ENCODE peak calls at places on chromosomes 13 and 19, in ten cellular contexts. One of them, this sample, is unnamed.

GRCh38 chr19:35042056-35042730 is 672 bp downstream of the HPN start:
- DNase-seq in AG09309: no peak
- DNase-seq in Caco-2: peak; percentile 59
- DNase-seq in progenitor cell of endocrine pancreas: no peak
- DNase-seq in cardiac muscle cell: no peak
- DNase-seq in activated B cell treated with CpG ODN at 0.5 μM for 24 hours: no peak
- DNase-seq in tibial nerve: no peak
- DNase-seq in brain microvascular endothelial cell: no peak
- DNase-seq in uterus: no peak
- DNase-seq in cardiac fibroblast: no peak
- DNase-seq in this sample: no peak

GRCh38 chr19:1189419-1189818 is 15.4 kb upstream of the SBNO2 start:
- DNase-seq in AG09309: no peak
- DNase-seq in Caco-2: no peak
- DNase-seq in progenitor cell of endocrine pancreas: no peak
- DNase-seq in cardiac muscle cell: no peak
- DNase-seq in activated B cell treated with CpG ODN at 0.5 μM for 24 hours: no peak
- DNase-seq in tibial nerve: no peak
- DNase-seq in brain microvascular endothelial cell: no peak
- DNase-seq in uterus: no peak
- DNase-seq in cardiac fibroblast: no peak
- DNase-seq in this sample: no peak

GRCh38 chr13:99859178-99860177 is 112.1 kb downstream of the ZIC5 start:
- DNase-seq in AG09309: no peak
- DNase-seq in Caco-2: no peak
- DNase-seq in progenitor cell of endocrine pancreas: no peak
- DNase-seq in cardiac muscle cell: no peak
- DNase-seq in activated B cell treated with CpG ODN at 0.5 μM for 24 hours: no peak
- DNase-seq in tibial nerve: no peak
- DNase-seq in brain microvascular endothelial cell: no peak
- DNase-seq in uterus: no peak
- DNase-seq in cardiac fibroblast: no peak
- DNase-seq in this sample: no peak

GRCh38 chr13:101323601-101324000 is 92.7 kb downstream of the NALCN start:
- DNase-seq in AG09309: no peak
- DNase-seq in Caco-2: no peak
- DNase-seq in progenitor cell of endocrine pancreas: no peak
- DNase-seq in cardiac muscle cell: no peak
- DNase-seq in activated B cell treated with CpG ODN at 0.5 μM for 24 hours: no peak
- DNase-seq in tibial nerve: no peak
- DNase-seq in brain microvascular endothelial cell: no peak
- DNase-seq in uterus: no peak
- DNase-seq in cardiac fibroblast: no peak
- DNase-seq in this sample: no peak

GRCh38 chr13:21022056-21022693 is 39.2 kb downstream of the LATS2 start:
- DNase-seq in AG09309: no peak
- DNase-seq in Caco-2: no peak
- DNase-seq in progenitor cell of endocrine pancreas: no peak
- DNase-seq in cardiac muscle cell: no peak
- DNase-seq in activated B cell treated with CpG ODN at 0.5 μM for 24 hours: no peak
- DNase-seq in tibial nerve: no peak
- DNase-seq in brain microvascular endothelial cell: no peak
- DNase-seq in uterus: no peak
- DNase-seq in cardiac fibroblast: no peak
- DNase-seq in this sample: no peak

GRCh38 chr13:66111628-66112027 is 1118.5 kb downstream of the PCDH9 start:
- DNase-seq in AG09309: no peak
- DNase-seq in Caco-2: no peak
- DNase-seq in progenitor cell of endocrine pancreas: no peak
- DNase-seq in cardiac muscle cell: no peak
- DNase-seq in activated B cell treated with CpG ODN at 0.5 μM for 24 hours: no peak
- DNase-seq in tibial nerve: no peak
- DNase-seq in brain microvascular endothelial cell: no peak
- DNase-seq in uterus: no peak
- DNase-seq in cardiac fibroblast: no peak
- DNase-seq in this sample: no peak

GRCh38 chr19:6654347-6655310 is 15.3 kb downstream of the TNFSF14 start:
- DNase-seq in AG09309: no peak
- DNase-seq in Caco-2: no peak
- DNase-seq in progenitor cell of endocrine pancreas: no peak
- DNase-seq in cardiac muscle cell: no peak
- DNase-seq in activated B cell treated with CpG ODN at 0.5 μM for 24 hours: no peak
- DNase-seq in tibial nerve: no peak
- DNase-seq in brain microvascular endothelial cell: no peak
- DNase-seq in uterus: no peak
- DNase-seq in cardiac fibroblast: no peak
- DNase-seq in this sample: no peak

GRCh38 chr19:51094696-51095279 is 12.1 kb upstream of the KLK14 start:
- DNase-seq in AG09309: no peak
- DNase-seq in Caco-2: no peak
- DNase-seq in progenitor cell of endocrine pancreas: peak; percentile 51
- DNase-seq in cardiac muscle cell: peak; percentile 68
- DNase-seq in activated B cell treated with CpG ODN at 0.5 μM for 24 hours: no peak
- DNase-seq in tibial nerve: no peak
- DNase-seq in brain microvascular endothelial cell: no peak
- DNase-seq in uterus: no peak
- DNase-seq in cardiac fibroblast: peak; percentile 14
- DNase-seq in this sample: no peak

GRCh38 chr19:10915511-10916091 is 12.8 kb downstream of the YIPF2 start:
- DNase-seq in AG09309: peak; percentile 63
- DNase-seq in Caco-2: no peak
- DNase-seq in progenitor cell of endocrine pancreas: no peak
- DNase-seq in cardiac muscle cell: no peak
- DNase-seq in activated B cell treated with CpG ODN at 0.5 μM for 24 hours: no peak
- DNase-seq in tibial nerve: peak; percentile 57
- DNase-seq in brain microvascular endothelial cell: peak; percentile 32
- DNase-seq in uterus: no peak
- DNase-seq in cardiac fibroblast: peak; percentile 87
- DNase-seq in this sample: peak; percentile 85

GRCh38 chr13:45989607-45990006 is 62.9 kb downstream of the ZC3H13 start:
- DNase-seq in AG09309: peak; percentile 42
- DNase-seq in Caco-2: no peak
- DNase-seq in progenitor cell of endocrine pancreas: no peak
- DNase-seq in cardiac muscle cell: no peak
- DNase-seq in activated B cell treated with CpG ODN at 0.5 μM for 24 hours: no peak
- DNase-seq in tibial nerve: no peak
- DNase-seq in brain microvascular endothelial cell: peak; percentile 0
- DNase-seq in uterus: no peak
- DNase-seq in cardiac fibroblast: peak; percentile 83
- DNase-seq in this sample: peak; percentile 32

GRCh38 chr19:20359933-20360720 is 193.1 kb downstream of the ZNF486 start:
- DNase-seq in AG09309: no peak
- DNase-seq in Caco-2: no peak
- DNase-seq in progenitor cell of endocrine pancreas: peak; percentile 30
- DNase-seq in cardiac muscle cell: peak; percentile 47
- DNase-seq in activated B cell treated with CpG ODN at 0.5 μM for 24 hours: no peak
- DNase-seq in tibial nerve: no peak
- DNase-seq in brain microvascular endothelial cell: no peak
- DNase-seq in uterus: no peak
- DNase-seq in cardiac fibroblast: no peak
- DNase-seq in this sample: no peak

GRCh38 chr19:2428027-2428690 is 773 bp upstream of the TIMM13 start:
- DNase-seq in AG09309: no peak
- DNase-seq in Caco-2: no peak
- DNase-seq in progenitor cell of endocrine pancreas: no peak
- DNase-seq in cardiac muscle cell: no peak
- DNase-seq in activated B cell treated with CpG ODN at 0.5 μM for 24 hours: no peak
- DNase-seq in tibial nerve: no peak
- DNase-seq in brain microvascular endothelial cell: peak; percentile 2
- DNase-seq in uterus: peak; percentile 40
- DNase-seq in cardiac fibroblast: peak; percentile 40
- DNase-seq in this sample: no peak

GRCh38 chr19:35229601-35230000 is 1.1 kb upstream of the FAM187B start:
- DNase-seq in AG09309: no peak
- DNase-seq in Caco-2: peak; percentile 18
- DNase-seq in progenitor cell of endocrine pancreas: no peak
- DNase-seq in cardiac muscle cell: no peak
- DNase-seq in activated B cell treated with CpG ODN at 0.5 μM for 24 hours: no peak
- DNase-seq in tibial nerve: no peak
- DNase-seq in brain microvascular endothelial cell: no peak
- DNase-seq in uterus: no peak
- DNase-seq in cardiac fibroblast: no peak
- DNase-seq in this sample: no peak

GRCh38 chr19:17500447-17501198 is 10.8 kb upstream of the PGLS start:
- DNase-seq in AG09309: no peak
- DNase-seq in Caco-2: no peak
- DNase-seq in progenitor cell of endocrine pancreas: no peak
- DNase-seq in cardiac muscle cell: no peak
- DNase-seq in activated B cell treated with CpG ODN at 0.5 μM for 24 hours: no peak
- DNase-seq in tibial nerve: no peak
- DNase-seq in brain microvascular endothelial cell: no peak
- DNase-seq in uterus: no peak
- DNase-seq in cardiac fibroblast: no peak
- DNase-seq in this sample: no peak

GRCh38 chr19:17497149-17497798 is 14.2 kb upstream of the PGLS start:
- DNase-seq in AG09309: no peak
- DNase-seq in Caco-2: no peak
- DNase-seq in progenitor cell of endocrine pancreas: no peak
- DNase-seq in cardiac muscle cell: no peak
- DNase-seq in activated B cell treated with CpG ODN at 0.5 μM for 24 hours: no peak
- DNase-seq in tibial nerve: no peak
- DNase-seq in brain microvascular endothelial cell: no peak
- DNase-seq in uterus: no peak
- DNase-seq in cardiac fibroblast: no peak
- DNase-seq in this sample: no peak

GRCh38 chr19:17491287-17491686 is 20.2 kb upstream of the PGLS start:
- DNase-seq in AG09309: no peak
- DNase-seq in Caco-2: no peak
- DNase-seq in progenitor cell of endocrine pancreas: no peak
- DNase-seq in cardiac muscle cell: no peak
- DNase-seq in activated B cell treated with CpG ODN at 0.5 μM for 24 hours: no peak
- DNase-seq in tibial nerve: no peak
- DNase-seq in brain microvascular endothelial cell: no peak
- DNase-seq in uterus: no peak
- DNase-seq in cardiac fibroblast: no peak
- DNase-seq in this sample: no peak

GRCh38 chr19:17495639-17496265 is 15.7 kb upstream of the PGLS start:
- DNase-seq in AG09309: no peak
- DNase-seq in Caco-2: no peak
- DNase-seq in progenitor cell of endocrine pancreas: no peak
- DNase-seq in cardiac muscle cell: no peak
- DNase-seq in activated B cell treated with CpG ODN at 0.5 μM for 24 hours: no peak
- DNase-seq in tibial nerve: no peak
- DNase-seq in brain microvascular endothelial cell: no peak
- DNase-seq in uterus: no peak
- DNase-seq in cardiac fibroblast: no peak
- DNase-seq in this sample: no peak

GRCh38 chr19:17496337-17496997 is 15.0 kb upstream of the PGLS start:
- DNase-seq in AG09309: no peak
- DNase-seq in Caco-2: peak; percentile 63
- DNase-seq in progenitor cell of endocrine pancreas: peak; percentile 43
- DNase-seq in cardiac muscle cell: peak; percentile 79
- DNase-seq in activated B cell treated with CpG ODN at 0.5 μM for 24 hours: peak; percentile 76
- DNase-seq in tibial nerve: no peak
- DNase-seq in brain microvascular endothelial cell: peak; percentile 42
- DNase-seq in uterus: peak; percentile 40
- DNase-seq in cardiac fibroblast: peak; percentile 75
- DNase-seq in this sample: no peak
- TF ChIP-seq CTCF in AG09309: peak; percentile 95
- TF ChIP-seq CTCF in Caco-2: peak; percentile 88
- TF ChIP-seq CTCF in progenitor cell of endocrine pancreas: peak; percentile 74
- TF ChIP-seq CTCF in cardiac muscle cell: peak; percentile 97
- TF ChIP-seq CTCF in activated B cell treated with CpG ODN at 0.5 μM for 24 hours: no peak
- TF ChIP-seq CTCF in tibial nerve: peak; percentile 88
- TF ChIP-seq CTCF in brain microvascular endothelial cell: peak; percentile 98
- TF ChIP-seq CTCF in uterus: peak; percentile 62
- TF ChIP-seq CTCF in cardiac fibroblast: peak; percentile 98
- TF ChIP-seq CTCF in this sample: peak; percentile 96

GRCh38 chr13:67221630-67222226 is 8.4 kb downstream of the PCDH9 start:
- DNase-seq in AG09309: no peak
- DNase-seq in Caco-2: no peak
- DNase-seq in progenitor cell of endocrine pancreas: no peak
- DNase-seq in cardiac muscle cell: no peak
- DNase-seq in activated B cell treated with CpG ODN at 0.5 μM for 24 hours: no peak
- DNase-seq in tibial nerve: no peak
- DNase-seq in brain microvascular endothelial cell: no peak
- DNase-seq in uterus: no peak
- DNase-seq in cardiac fibroblast: no peak
- DNase-seq in this sample: no peak
- TF ChIP-seq CTCF in AG09309: no peak
- TF ChIP-seq CTCF in Caco-2: no peak
- TF ChIP-seq CTCF in progenitor cell of endocrine pancreas: no peak
- TF ChIP-seq CTCF in cardiac muscle cell: no peak
- TF ChIP-seq CTCF in activated B cell treated with CpG ODN at 0.5 μM for 24 hours: no peak
- TF ChIP-seq CTCF in tibial nerve: no peak
- TF ChIP-seq CTCF in brain microvascular endothelial cell: no peak
- TF ChIP-seq CTCF in uterus: no peak
- TF ChIP-seq CTCF in cardiac fibroblast: no peak
- TF ChIP-seq CTCF in this sample: no peak

GRCh38 chr19:38012944-38013343 is 105.9 kb downstream of the SIPA1L3 start:
- DNase-seq in AG09309: no peak
- DNase-seq in Caco-2: no peak
- DNase-seq in progenitor cell of endocrine pancreas: no peak
- DNase-seq in cardiac muscle cell: no peak
- DNase-seq in activated B cell treated with CpG ODN at 0.5 μM for 24 hours: no peak
- DNase-seq in tibial nerve: no peak
- DNase-seq in brain microvascular endothelial cell: no peak
- DNase-seq in uterus: no peak
- DNase-seq in cardiac fibroblast: no peak
- DNase-seq in this sample: no peak

GRCh38 chr19:38011426-38011825 is 104.4 kb downstream of the SIPA1L3 start:
- DNase-seq in AG09309: no peak
- DNase-seq in Caco-2: no peak
- DNase-seq in progenitor cell of endocrine pancreas: no peak
- DNase-seq in cardiac muscle cell: no peak
- DNase-seq in activated B cell treated with CpG ODN at 0.5 μM for 24 hours: no peak
- DNase-seq in tibial nerve: no peak
- DNase-seq in brain microvascular endothelial cell: no peak
- DNase-seq in uterus: no peak
- DNase-seq in cardiac fibroblast: no peak
- DNase-seq in this sample: no peak

GRCh38 chr19:38006361-38007045 is 99.5 kb downstream of the SIPA1L3 start:
- DNase-seq in AG09309: no peak
- DNase-seq in Caco-2: no peak
- DNase-seq in progenitor cell of endocrine pancreas: no peak
- DNase-seq in cardiac muscle cell: no peak
- DNase-seq in activated B cell treated with CpG ODN at 0.5 μM for 24 hours: peak; percentile 44
- DNase-seq in tibial nerve: no peak
- DNase-seq in brain microvascular endothelial cell: no peak
- DNase-seq in uterus: no peak
- DNase-seq in cardiac fibroblast: no peak
- DNase-seq in this sample: no peak

GRCh38 chr19:38012290-38012689 is 105.3 kb downstream of the SIPA1L3 start:
- DNase-seq in AG09309: no peak
- DNase-seq in Caco-2: no peak
- DNase-seq in progenitor cell of endocrine pancreas: no peak
- DNase-seq in cardiac muscle cell: no peak
- DNase-seq in activated B cell treated with CpG ODN at 0.5 μM for 24 hours: no peak
- DNase-seq in tibial nerve: no peak
- DNase-seq in brain microvascular endothelial cell: no peak
- DNase-seq in uterus: no peak
- DNase-seq in cardiac fibroblast: no peak
- DNase-seq in this sample: no peak

GRCh38 chr19:38009650-38010229 is 102.7 kb downstream of the SIPA1L3 start:
- DNase-seq in AG09309: no peak
- DNase-seq in Caco-2: no peak
- DNase-seq in progenitor cell of endocrine pancreas: no peak
- DNase-seq in cardiac muscle cell: no peak
- DNase-seq in activated B cell treated with CpG ODN at 0.5 μM for 24 hours: no peak
- DNase-seq in tibial nerve: no peak
- DNase-seq in brain microvascular endothelial cell: no peak
- DNase-seq in uterus: no peak
- DNase-seq in cardiac fibroblast: no peak
- DNase-seq in this sample: no peak
- TF ChIP-seq CTCF in AG09309: no peak
- TF ChIP-seq CTCF in Caco-2: no peak
- TF ChIP-seq CTCF in progenitor cell of endocrine pancreas: no peak
- TF ChIP-seq CTCF in cardiac muscle cell: no peak
- TF ChIP-seq CTCF in activated B cell treated with CpG ODN at 0.5 μM for 24 hours: no peak
- TF ChIP-seq CTCF in tibial nerve: no peak
- TF ChIP-seq CTCF in brain microvascular endothelial cell: no peak
- TF ChIP-seq CTCF in uterus: no peak
- TF ChIP-seq CTCF in cardiac fibroblast: no peak
- TF ChIP-seq CTCF in this sample: no peak

GRCh38 chr13:26707122-26708006 is 53.2 kb downstream of the GPR12 start:
- DNase-seq in AG09309: peak; percentile 10
- DNase-seq in Caco-2: peak; percentile 57
- DNase-seq in progenitor cell of endocrine pancreas: no peak
- DNase-seq in cardiac muscle cell: peak; percentile 69
- DNase-seq in activated B cell treated with CpG ODN at 0.5 μM for 24 hours: no peak
- DNase-seq in tibial nerve: no peak
- DNase-seq in brain microvascular endothelial cell: peak; percentile 54
- DNase-seq in uterus: no peak
- DNase-seq in cardiac fibroblast: peak; percentile 73
- DNase-seq in this sample: no peak
- TF ChIP-seq CTCF in AG09309: peak; percentile 73
- TF ChIP-seq CTCF in Caco-2: peak; percentile 71
- TF ChIP-seq CTCF in progenitor cell of endocrine pancreas: peak; percentile 73
- TF ChIP-seq CTCF in cardiac muscle cell: peak; percentile 72
- TF ChIP-seq CTCF in activated B cell treated with CpG ODN at 0.5 μM for 24 hours: no peak
- TF ChIP-seq CTCF in tibial nerve: peak; percentile 31
- TF ChIP-seq CTCF in brain microvascular endothelial cell: peak; percentile 81
- TF ChIP-seq CTCF in uterus: peak; percentile 28
- TF ChIP-seq CTCF in cardiac fibroblast: peak; percentile 72
- TF ChIP-seq CTCF in this sample: peak; percentile 60